ENCODE peak calls at places on chromosomes 13 and 19, in seven cellular contexts. G, Y, I, V, O, R and Q are unnamed samples.

GRCh38 chr19:39413269-39413902 is 917 bp downstream of the PLEKHG2 start:
- DNase-seq in I (peak), G (peak), R (no peak), Y (no peak), O (no peak), V (peak), Q (no peak)

GRCh38 chr13:41809962-41810361 is 150.9 kb downstream of the VWA8 start:
- DNase-seq in R (no peak), V (no peak), Y (no peak), I (no peak), G (no peak), O (no peak), Q (no peak)

GRCh38 chr13:66689037-66689619 is 541.0 kb downstream of the PCDH9 start:
- DNase-seq in O (no peak), V (no peak), G (no peak), R (no peak), I (peak), Y (no peak), Q (no peak)

GRCh38 chr13:66344770-66345367 is 885.3 kb downstream of the PCDH9 start:
- DNase-seq in R (no peak), I (no peak), O (no peak), Y (no peak), V (no peak), G (no peak), Q (no peak)

GRCh38 chr13:43804461-43805070 is 17.8 kb upstream of the ENOX1 start:
- DNase-seq in Y (peak), G (peak), R (peak), V (no peak), O (peak), I (peak), Q (peak)

GRCh38 chr19:6020166-6020967 is 42.4 kb upstream of the RANBP3 start:
- DNase-seq in I (peak), O (no peak), V (no peak), G (no peak), Y (peak), R (no peak), Q (peak)

GRCh38 chr19:43433689-43434088 is 19.0 kb downstream of the TEX101 start:
- DNase-seq in V (no peak), O (no peak), R (no peak), G (no peak), I (no peak), Y (no peak), Q (no peak)

GRCh38 chr13:65453982-65454381 is 1776.2 kb downstream of the PCDH9 start:
- DNase-seq in I (no peak), G (no peak), V (no peak), Y (no peak), O (no peak), R (no peak), Q (no peak)

GRCh38 chr19:55638864-55639359 is 1.9 kb upstream of the ZNF580 start:
- DNase-seq in G (peak), I (peak), R (no peak), O (no peak), Y (peak), V (peak), Q (no peak)

GRCh38 chr19:38417544-38418506 is 8.2 kb downstream of the RASGRP4 start:
- DNase-seq in O (no peak), Y (no peak), R (peak), V (peak), G (peak), I (no peak), Q (peak)

GRCh38 chr13:34421849-34422475 is 520.1 kb upstream of the NBEA start:
- DNase-seq in V (no peak), G (no peak), Y (no peak), O (no peak), R (no peak), I (no peak), Q (no peak)

GRCh38 chr19:12985049-12985776 is 10.1 kb upstream of the NFIX start:
- DNase-seq in I (no peak), O (no peak), Y (peak), V (no peak), R (peak), G (peak), Q (peak)

GRCh38 chr19:56321981-56322558 is 7.4 kb upstream of the ZSCAN5A start:
- DNase-seq in O (no peak), R (no peak), G (peak), V (no peak), I (no peak), Y (no peak), Q (no peak)

GRCh38 chr19:7917292-7918061 is 2.7 kb upstream of the SNAPC2 start:
- DNase-seq in I (peak), R (no peak), V (peak), Y (no peak), G (no peak), O (no peak), Q (peak)

GRCh38 chr19:39409207-39409885 is 2.7 kb downstream of the ZFP36 start:
- DNase-seq in G (peak), Y (peak), O (no peak), V (peak), R (peak), I (peak), Q (peak)

GRCh38 chr19:35226748-35227147 is 1.8 kb downstream of the FAM187B start:
- DNase-seq in V (no peak), O (no peak), Y (no peak), G (no peak), R (no peak), I (no peak), Q (no peak)
- TF ChIP-seq JUND in V (no peak), O (no peak), Y (no peak), G (no peak), R (no peak), I (no peak), Q (no peak)

GRCh38 chr13:27921961-27922910 is 2.4 kb downstream of the PDX1 start:
- DNase-seq in V (peak), O (no peak), G (no peak), R (no peak), I (peak), Y (no peak), Q (no peak)

GRCh38 chr13:27919934-27920676 is at the start of gene PDX1:
- DNase-seq in O (no peak), I (peak), V (peak), Y (no peak), G (peak), R (no peak), Q (no peak)

GRCh38 chr13:27921421-27921960 is 1.7 kb downstream of the PDX1 start:
- DNase-seq in Y (no peak), I (peak), O (no peak), R (no peak), G (no peak), V (peak), Q (peak)

GRCh38 chr13:27919299-27919933 is 384 bp upstream of the PDX1 start:
- DNase-seq in I (no peak), Y (peak), V (no peak), R (peak), G (no peak), O (no peak), Q (no peak)

DNA sequence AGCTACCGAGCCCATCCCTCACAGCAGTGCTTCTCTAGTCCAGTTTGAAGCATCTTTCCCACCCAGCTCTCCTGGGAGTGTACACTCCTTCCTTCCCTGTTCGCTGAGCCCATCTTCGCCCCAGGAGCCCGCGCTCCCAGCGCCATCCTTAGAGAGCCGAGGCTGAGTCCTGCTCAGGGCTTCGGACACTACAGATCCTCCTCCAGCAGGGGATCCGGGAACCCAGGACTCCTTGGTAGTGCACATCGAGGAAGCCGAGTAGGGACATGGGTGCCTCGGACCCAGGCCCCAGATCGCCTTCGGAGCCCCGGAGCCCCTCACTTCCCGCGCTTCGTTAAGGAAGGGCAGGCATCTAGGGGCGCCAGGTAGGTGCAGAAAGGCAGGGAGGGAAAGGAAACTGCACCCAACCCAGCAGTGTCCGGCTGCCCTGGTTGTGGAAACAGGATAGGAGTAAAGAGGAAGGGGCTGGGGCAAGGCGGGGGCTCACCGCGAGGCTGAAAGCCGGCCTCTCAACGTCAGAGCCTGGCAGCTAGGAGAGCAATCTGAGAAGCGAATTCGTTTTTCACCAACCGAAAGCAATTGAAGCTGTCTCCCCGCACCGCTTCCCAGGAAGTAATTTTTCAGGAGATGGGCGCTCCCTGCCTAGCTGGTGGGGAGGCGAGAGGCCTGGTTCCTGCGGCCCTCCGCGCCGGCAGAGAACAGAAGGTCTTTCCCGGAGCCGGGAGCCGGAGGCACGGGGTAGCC is 1.0 kb downstream of the PDX1 start:
- DNase-seq in O (no peak), R (no peak), Y (no peak), V (peak), I (peak), G (no peak), Q (peak)
- TF ChIP-seq JUND in O (no peak), R (no peak), Y (no peak), V (no peak), I (no peak), G (no peak), Q (no peak)

DNA sequence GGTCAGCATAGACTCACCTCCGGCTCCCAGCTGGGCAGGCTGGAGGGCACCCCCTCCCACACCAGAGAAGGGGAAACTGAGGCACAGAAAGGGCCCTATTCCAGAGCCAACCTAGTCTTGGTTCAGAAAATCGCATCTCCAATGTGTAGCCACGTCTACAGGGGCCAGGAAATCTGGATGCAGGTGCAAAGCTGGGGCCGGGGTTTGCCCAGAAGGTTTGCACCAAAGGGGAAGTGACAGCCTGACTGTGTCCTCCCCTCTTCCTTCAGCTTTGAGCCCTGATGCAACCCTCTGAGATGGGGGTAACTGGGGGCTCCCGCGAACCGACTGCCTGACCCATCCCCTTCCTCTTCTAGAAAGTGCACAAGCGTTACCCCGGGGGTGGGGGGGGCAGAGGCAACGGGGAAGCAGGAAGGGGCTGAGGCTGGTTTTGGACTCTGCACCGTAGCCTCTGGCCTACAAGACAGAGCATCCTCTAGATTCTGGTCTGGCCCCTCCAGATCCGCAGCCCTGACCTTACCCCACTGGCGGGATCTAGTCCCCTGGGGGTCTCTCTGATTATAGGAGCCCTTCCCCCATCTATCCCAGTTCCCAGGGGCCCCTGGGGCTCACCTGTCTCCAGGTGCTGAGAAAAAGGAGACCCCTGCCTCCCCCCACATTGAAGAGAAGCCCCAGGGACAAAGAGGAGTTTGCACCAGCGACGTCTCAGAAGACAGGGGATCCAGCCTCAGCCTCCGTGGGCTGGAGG is 1.1 kb upstream of the ONECUT3 start:
- DNase-seq in Y (no peak), R (no peak), G (no peak), O (no peak), I (no peak), V (no peak), Q (no peak)
- TF ChIP-seq JUND in Y (no peak), R (no peak), G (no peak), O (no peak), I (no peak), V (no peak), Q (no peak)

GRCh38 chr13:51844862-51845573 is at the start of gene TMEM272:
- DNase-seq in Y (peak), I (peak), V (peak), O (no peak), G (peak), R (peak), Q (peak)
- TF ChIP-seq JUND in Y (no peak), I (no peak), V (no peak), O (no peak), G (no peak), R (no peak), Q (no peak)

GRCh38 chr13:75404721-75405120 is 77.2 kb downstream of the TBC1D4 start:
- DNase-seq in O (no peak), R (no peak), G (no peak), I (no peak), Y (no peak), V (no peak), Q (no peak)
- TF ChIP-seq JUND in O (no peak), R (no peak), G (no peak), I (no peak), Y (no peak), V (no peak), Q (no peak)

GRCh38 chr13:88281846-88282245 is 610.7 kb downstream of the SLITRK5 start:
- DNase-seq in I (no peak), V (no peak), G (no peak), R (no peak), O (no peak), Y (no peak), Q (no peak)
- TF ChIP-seq JUND in I (no peak), V (no peak), G (no peak), R (no peak), O (no peak), Y (no peak), Q (no peak)

DNA sequence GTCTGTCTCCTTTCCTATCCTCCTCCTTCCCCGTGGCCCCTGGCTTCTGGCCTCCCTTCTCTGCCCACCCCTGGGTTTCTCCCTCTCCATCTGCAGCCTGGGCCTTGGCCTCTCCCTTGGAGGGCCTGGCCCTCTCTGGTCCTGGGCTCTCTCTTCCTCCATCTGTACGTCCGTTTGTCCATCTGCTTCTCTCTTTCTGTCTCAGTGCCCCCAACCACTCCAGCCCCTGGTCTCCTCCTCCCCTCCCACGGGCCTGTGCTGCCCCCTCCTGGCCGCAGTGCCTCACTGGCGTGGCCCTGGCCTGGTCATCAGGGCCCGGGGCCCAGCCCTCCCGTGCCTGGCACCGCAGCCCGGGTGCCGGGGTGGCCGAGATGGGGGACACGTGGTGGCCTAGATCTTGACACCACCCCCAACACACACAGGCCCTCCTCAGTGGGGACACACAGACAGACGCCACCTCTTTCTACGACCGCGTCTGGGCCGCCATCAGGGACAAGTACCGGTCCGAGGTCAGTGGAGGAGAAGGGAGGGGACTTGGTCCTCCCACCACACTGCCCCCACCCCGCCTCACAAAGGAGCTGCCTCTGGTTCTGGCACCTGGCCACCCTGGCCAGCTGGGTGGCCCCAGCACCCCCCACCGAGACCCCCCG is 11.3 kb downstream of the PRKCSH start:
- DNase-seq in R (no peak), O (no peak), G (peak), Y (no peak), I (peak), V (peak), Q (no peak)
- TF ChIP-seq JUND in R (no peak), O (no peak), G (no peak), Y (no peak), I (no peak), V (no peak), Q (no peak)

DNA sequence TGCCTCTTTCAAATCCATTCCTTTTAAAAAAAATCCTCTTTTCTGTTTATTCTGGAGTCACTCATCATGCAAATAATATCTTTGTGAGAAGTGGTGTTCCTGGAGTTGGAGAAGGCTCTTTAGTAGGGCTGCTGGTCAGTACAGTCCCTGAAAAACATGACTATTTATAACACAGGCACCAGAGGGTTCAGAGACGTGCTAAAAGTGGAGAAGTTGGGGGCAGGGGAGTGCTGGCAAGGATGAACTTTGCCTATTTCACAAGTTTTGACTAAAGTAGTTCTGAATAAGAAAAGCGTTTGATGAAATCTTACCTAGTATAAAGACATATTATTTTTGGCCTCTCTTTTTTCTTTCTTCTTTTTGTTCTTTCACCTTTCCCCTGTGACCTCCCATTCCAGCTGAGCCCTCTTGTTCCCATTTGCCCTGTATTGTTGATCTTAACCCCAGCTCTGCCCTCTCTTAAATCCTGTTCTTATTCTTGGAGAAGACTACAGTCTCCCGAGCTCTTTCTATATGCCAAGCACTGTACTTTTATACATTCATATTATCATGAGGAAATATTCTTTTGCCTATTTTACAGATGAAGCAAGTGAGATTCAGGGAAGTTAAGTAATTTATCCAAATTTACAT is 129.1 kb downstream of the TM9SF2 start:
- DNase-seq in Y (no peak), V (no peak), O (no peak), I (no peak), R (no peak), G (no peak), Q (no peak)
- TF ChIP-seq JUND in Y (no peak), V (no peak), O (no peak), I (no peak), R (no peak), G (no peak), Q (no peak)

GRCh38 chr13:47480121-47480520 is 521.0 kb downstream of the SUCLA2 start:
- DNase-seq in V (no peak), G (no peak), R (no peak), I (no peak), O (no peak), Y (no peak), Q (no peak)
- TF ChIP-seq JUND in V (no peak), G (no peak), R (no peak), I (peak), O (no peak), Y (no peak), Q (no peak)

GRCh38 chr13:110592670-110593069 is 22.7 kb upstream of the NAXD start:
- DNase-seq in Y (no peak), I (no peak), O (no peak), R (no peak), V (no peak), G (no peak), Q (no peak)

GRCh38 chr13:110597041-110597689 is 18.2 kb upstream of the NAXD start:
- DNase-seq in G (no peak), R (no peak), V (no peak), Y (no peak), I (no peak), O (no peak), Q (no peak)

GRCh38 chr13:110590577-110590976 is 24.8 kb upstream of the NAXD start:
- DNase-seq in R (no peak), V (no peak), Y (no peak), I (no peak), O (no peak), G (no peak), Q (peak)

GRCh38 chr13:110589991-110590390 is 25.4 kb upstream of the NAXD start:
- DNase-seq in G (no peak), R (no peak), I (no peak), Y (peak), V (no peak), O (no peak), Q (no peak)

DNA sequence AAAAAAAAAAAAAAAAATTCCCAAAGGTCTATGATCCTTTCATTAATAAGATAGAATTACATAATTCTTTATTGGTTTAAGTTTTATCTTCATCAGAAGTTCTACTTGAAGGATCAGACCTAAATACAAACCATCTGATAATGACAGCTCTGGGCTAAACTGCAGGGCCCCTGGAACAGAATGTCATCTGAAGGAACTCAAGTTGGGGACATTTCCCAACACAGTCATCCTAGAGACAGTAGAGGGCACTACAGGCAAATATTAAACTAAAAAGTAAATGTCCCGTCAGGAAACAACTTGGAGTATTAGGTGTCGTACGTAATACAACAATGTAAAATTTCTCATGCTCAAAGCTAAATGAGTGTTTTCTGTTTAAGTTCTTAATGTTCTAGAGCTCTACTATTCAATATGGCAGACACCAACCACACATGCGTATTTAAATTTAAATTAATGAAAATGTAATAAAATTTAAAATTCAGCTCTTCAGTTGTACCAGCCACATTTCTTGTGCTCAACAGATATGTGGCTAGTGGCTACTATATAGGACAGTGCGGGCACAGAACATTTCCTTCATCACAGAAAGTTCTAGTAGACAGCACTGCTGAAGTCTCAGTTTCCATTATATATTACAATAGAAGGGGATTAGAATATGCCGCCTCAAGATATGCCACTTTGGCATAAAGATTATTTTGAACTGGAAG is 21.8 kb upstream of the NAXD start:
- DNase-seq in Y (peak), I (peak), O (no peak), R (peak), V (no peak), G (peak), Q (no peak)
- TF ChIP-seq JUND in Y (no peak), I (no peak), O (no peak), R (no peak), V (no peak), G (no peak), Q (no peak)